ENCODE peak calls at places on chromosomes 16 and 17, in ten cellular contexts. One of them, this sample, is unnamed.

GRCh38 chr17:32120086-32120485 is 22.2 kb upstream of the RHOT1 start:
- DNase-seq in GM13977: no peak
- DNase-seq in PC-9: no peak
- DNase-seq in choroid plexus epithelial cell: no peak
- DNase-seq in colonic mucosa: no peak
- DNase-seq in body of pancreas: no peak
- DNase-seq in AG04450: no peak
- DNase-seq in GM06990: no peak
- DNase-seq in chondrocyte: no peak
- DNase-seq in HFFc6: no peak
- DNase-seq in this sample: no peak

GRCh38 chr17:13395872-13396271 is 205.9 kb downstream of the HS3ST3A1 start:
- DNase-seq in AG04450: no peak
- DNase-seq in chondrocyte: no peak
- DNase-seq in colonic mucosa: no peak
- DNase-seq in choroid plexus epithelial cell: peak; percentile 66
- DNase-seq in PC-9: no peak
- DNase-seq in GM13977: no peak
- DNase-seq in HFFc6: no peak
- DNase-seq in GM06990: no peak
- DNase-seq in body of pancreas: no peak
- DNase-seq in this sample: no peak

GRCh38 chr17:32529604-32530003 is 42.8 kb downstream of the CDK5R1 start:
- DNase-seq in chondrocyte: no peak
- DNase-seq in GM06990: no peak
- DNase-seq in AG04450: no peak
- DNase-seq in GM13977: no peak
- DNase-seq in choroid plexus epithelial cell: peak; percentile 65
- DNase-seq in HFFc6: no peak
- DNase-seq in PC-9: no peak
- DNase-seq in colonic mucosa: no peak
- DNase-seq in body of pancreas: no peak
- DNase-seq in this sample: no peak

GRCh38 chr16:31219154-31219741 is 2.3 kb upstream of the PYDC1 start:
- DNase-seq in choroid plexus epithelial cell: no peak
- DNase-seq in chondrocyte: no peak
- DNase-seq in HFFc6: no peak
- DNase-seq in PC-9: peak; percentile 3
- DNase-seq in colonic mucosa: no peak
- DNase-seq in GM13977: no peak
- DNase-seq in GM06990: no peak
- DNase-seq in body of pancreas: no peak
- DNase-seq in AG04450: no peak
- DNase-seq in this sample: no peak

GRCh38 chr16:48963901-48964615 is 317.6 kb downstream of the CBLN1 start:
- DNase-seq in PC-9: peak; percentile 82
- DNase-seq in HFFc6: peak; percentile 80
- DNase-seq in GM06990: no peak
- DNase-seq in AG04450: peak; percentile 61
- DNase-seq in colonic mucosa: no peak
- DNase-seq in body of pancreas: no peak
- DNase-seq in GM13977: no peak
- DNase-seq in chondrocyte: no peak
- DNase-seq in choroid plexus epithelial cell: peak; percentile 15
- DNase-seq in this sample: no peak

GRCh38 chr17:4175921-4176802 is 33.2 kb downstream of the CYB5D2 start:
- DNase-seq in chondrocyte: peak; percentile 81
- DNase-seq in body of pancreas: no peak
- DNase-seq in choroid plexus epithelial cell: peak; percentile 67
- DNase-seq in GM06990: no peak
- DNase-seq in HFFc6: peak; percentile 53
- DNase-seq in PC-9: no peak
- DNase-seq in AG04450: no peak
- DNase-seq in GM13977: peak; percentile 48
- DNase-seq in colonic mucosa: no peak
- DNase-seq in this sample: peak; percentile 51

GRCh38 chr16:19289805-19290490 is 4.4 kb downstream of the CLEC19A start:
- DNase-seq in AG04450: no peak
- DNase-seq in choroid plexus epithelial cell: no peak
- DNase-seq in HFFc6: no peak
- DNase-seq in colonic mucosa: no peak
- DNase-seq in chondrocyte: no peak
- DNase-seq in body of pancreas: peak; percentile 15
- DNase-seq in PC-9: no peak
- DNase-seq in GM13977: no peak
- DNase-seq in GM06990: no peak
- DNase-seq in this sample: peak; percentile 21

GRCh38 chr17:40097931-40098845 is 2.2 kb downstream of the NR1D1 start:
- DNase-seq in chondrocyte: no peak
- DNase-seq in colonic mucosa: peak; percentile 89
- DNase-seq in PC-9: no peak
- DNase-seq in GM06990: no peak
- DNase-seq in GM13977: no peak
- DNase-seq in choroid plexus epithelial cell: peak; percentile 56
- DNase-seq in HFFc6: peak; percentile 56
- DNase-seq in AG04450: no peak
- DNase-seq in body of pancreas: peak; percentile 95
- DNase-seq in this sample: peak; percentile 91

GRCh38 chr17:63695889-63696288 is 4.0 kb downstream of the LIMD2 start:
- DNase-seq in colonic mucosa: no peak
- DNase-seq in HFFc6: no peak
- DNase-seq in GM06990: no peak
- DNase-seq in AG04450: no peak
- DNase-seq in body of pancreas: no peak
- DNase-seq in choroid plexus epithelial cell: no peak
- DNase-seq in PC-9: no peak
- DNase-seq in chondrocyte: no peak
- DNase-seq in GM13977: no peak
- DNase-seq in this sample: no peak

GRCh38 chr17:63698886-63699637 is 863 bp downstream of the LIMD2 start:
- DNase-seq in GM13977: peak; percentile 90
- DNase-seq in choroid plexus epithelial cell: peak; percentile 67
- DNase-seq in GM06990: peak; percentile 90
- DNase-seq in body of pancreas: peak; percentile 36
- DNase-seq in colonic mucosa: peak; percentile 57
- DNase-seq in HFFc6: no peak
- DNase-seq in AG04450: no peak
- DNase-seq in PC-9: no peak
- DNase-seq in chondrocyte: no peak
- DNase-seq in this sample: no peak

GRCh38 chr17:63698381-63698885 is 1.5 kb downstream of the LIMD2 start:
- DNase-seq in GM06990: peak; percentile 61
- DNase-seq in body of pancreas: no peak
- DNase-seq in AG04450: no peak
- DNase-seq in chondrocyte: no peak
- DNase-seq in choroid plexus epithelial cell: no peak
- DNase-seq in GM13977: no peak
- DNase-seq in HFFc6: no peak
- DNase-seq in colonic mucosa: no peak
- DNase-seq in PC-9: no peak
- DNase-seq in this sample: no peak

GRCh38 chr17:63696381-63696961 is 3.5 kb downstream of the LIMD2 start:
- DNase-seq in body of pancreas: no peak
- DNase-seq in chondrocyte: no peak
- DNase-seq in GM13977: peak; percentile 59
- DNase-seq in choroid plexus epithelial cell: peak; percentile 49
- DNase-seq in GM06990: peak; percentile 46
- DNase-seq in colonic mucosa: no peak
- DNase-seq in AG04450: no peak
- DNase-seq in PC-9: no peak
- DNase-seq in HFFc6: peak; percentile 11
- DNase-seq in this sample: no peak

DNA sequence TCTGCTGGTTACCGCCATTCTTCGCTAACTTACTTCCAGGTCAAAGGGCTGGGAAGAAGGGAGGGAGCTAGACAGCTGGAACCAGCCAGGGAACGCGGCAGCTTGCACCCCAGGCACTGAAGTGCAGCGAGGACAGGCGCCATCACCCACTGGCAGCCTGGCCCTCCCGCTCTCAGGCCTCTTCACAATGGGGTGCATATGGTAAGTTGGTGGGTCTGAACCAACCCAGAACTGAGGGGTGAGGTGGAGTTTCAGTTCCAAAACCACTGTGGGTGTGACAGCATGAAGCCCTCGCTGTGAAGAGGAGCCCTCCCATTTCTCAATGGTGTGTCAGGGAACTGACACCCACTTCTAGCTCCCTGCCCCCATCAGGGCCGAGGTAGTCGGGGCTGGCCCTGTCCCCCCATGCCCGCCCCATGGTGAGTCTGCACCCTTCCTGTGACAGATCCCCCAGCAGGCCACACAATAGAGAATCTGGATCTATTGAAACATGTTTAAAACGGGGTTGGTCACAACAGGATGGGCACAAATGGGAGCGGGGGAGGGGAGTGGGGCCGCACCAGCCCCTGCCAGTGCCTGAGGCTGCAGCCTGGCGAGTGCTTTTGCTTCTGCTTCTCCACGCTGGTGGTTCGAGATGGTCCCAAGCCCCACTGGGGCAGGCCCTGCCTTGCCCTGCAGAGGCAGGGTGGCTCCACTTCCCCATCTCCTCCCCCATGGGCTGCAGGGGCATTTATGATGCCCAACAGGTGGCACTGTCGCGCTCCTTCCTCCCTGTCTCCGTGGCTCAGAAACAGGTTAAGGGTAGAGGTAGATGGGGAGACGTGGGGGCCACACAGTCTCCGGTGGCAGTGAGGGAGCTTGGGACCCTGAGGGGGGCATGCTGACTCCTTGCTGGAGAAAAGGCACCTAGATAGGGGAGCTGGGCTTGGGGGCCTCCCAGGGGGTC is 2.3 kb downstream of the LIMD2 start:
- DNase-seq in HFFc6: no peak
- DNase-seq in chondrocyte: no peak
- DNase-seq in choroid plexus epithelial cell: peak; percentile 47
- DNase-seq in GM06990: peak; percentile 80
- DNase-seq in AG04450: no peak
- DNase-seq in PC-9: no peak
- DNase-seq in GM13977: peak; percentile 76
- DNase-seq in body of pancreas: peak; percentile 65
- DNase-seq in colonic mucosa: peak; percentile 73
- DNase-seq in this sample: peak; percentile 37
- TF ChIP-seq CTCF in HFFc6: peak; percentile 74
- TF ChIP-seq CTCF in chondrocyte: peak; percentile 74
- TF ChIP-seq CTCF in choroid plexus epithelial cell: peak; percentile 66
- TF ChIP-seq CTCF in GM06990: peak; percentile 83
- TF ChIP-seq CTCF in AG04450: peak; percentile 61
- TF ChIP-seq CTCF in PC-9: peak; percentile 60
- TF ChIP-seq CTCF in GM13977: peak; percentile 77
- TF ChIP-seq CTCF in body of pancreas: peak; percentile 50
- TF ChIP-seq CTCF in colonic mucosa: peak; percentile 68
- TF ChIP-seq CTCF in this sample: no peak

GRCh38 chr17:50575581-50576210 is 15.2 kb downstream of the CACNA1G start:
- DNase-seq in chondrocyte: no peak
- DNase-seq in GM06990: no peak
- DNase-seq in GM13977: no peak
- DNase-seq in choroid plexus epithelial cell: no peak
- DNase-seq in PC-9: no peak
- DNase-seq in HFFc6: no peak
- DNase-seq in body of pancreas: no peak
- DNase-seq in colonic mucosa: no peak
- DNase-seq in AG04450: no peak
- DNase-seq in this sample: no peak
- TF ChIP-seq CTCF in chondrocyte: no peak
- TF ChIP-seq CTCF in GM06990: no peak
- TF ChIP-seq CTCF in GM13977: peak; percentile 26
- TF ChIP-seq CTCF in choroid plexus epithelial cell: no peak
- TF ChIP-seq CTCF in PC-9: no peak
- TF ChIP-seq CTCF in HFFc6: peak; percentile 34
- TF ChIP-seq CTCF in body of pancreas: no peak
- TF ChIP-seq CTCF in colonic mucosa: no peak
- TF ChIP-seq CTCF in AG04450: no peak
- TF ChIP-seq CTCF in this sample: no peak

DNA sequence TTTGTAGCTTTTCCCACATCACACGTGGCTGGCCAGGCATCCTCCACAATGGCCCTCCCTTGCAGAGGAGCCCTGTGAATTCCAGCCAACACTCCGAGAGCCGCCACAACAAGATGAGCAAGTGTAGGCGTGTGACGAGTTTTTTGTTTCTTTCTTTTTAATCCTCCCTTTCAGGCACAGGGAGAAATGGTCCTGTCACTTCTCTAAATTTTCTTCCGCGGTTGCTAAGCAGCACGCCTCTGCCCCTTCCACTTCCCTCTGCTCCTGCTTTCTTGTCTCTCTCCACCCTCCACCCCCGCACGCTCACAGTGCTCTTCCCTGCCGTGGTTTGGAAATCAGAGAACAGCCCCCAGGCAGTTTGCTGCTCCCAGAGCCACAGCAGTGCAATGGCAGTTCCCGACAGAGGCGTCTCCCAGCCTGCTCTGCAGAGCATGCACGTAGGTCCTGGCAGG is 68.0 kb upstream of the MRTFB start:
- DNase-seq in body of pancreas: peak; percentile 21
- DNase-seq in AG04450: no peak
- DNase-seq in PC-9: peak; percentile 63
- DNase-seq in colonic mucosa: peak; percentile 28
- DNase-seq in chondrocyte: no peak
- DNase-seq in GM06990: no peak
- DNase-seq in choroid plexus epithelial cell: peak; percentile 57
- DNase-seq in HFFc6: peak; percentile 72
- DNase-seq in GM13977: no peak
- DNase-seq in this sample: peak; percentile 35
- TF ChIP-seq CTCF in body of pancreas: no peak
- TF ChIP-seq CTCF in AG04450: no peak
- TF ChIP-seq CTCF in PC-9: no peak
- TF ChIP-seq CTCF in colonic mucosa: no peak
- TF ChIP-seq CTCF in chondrocyte: no peak
- TF ChIP-seq CTCF in GM06990: no peak
- TF ChIP-seq CTCF in choroid plexus epithelial cell: peak; percentile 25
- TF ChIP-seq CTCF in HFFc6: peak; percentile 16
- TF ChIP-seq CTCF in GM13977: no peak
- TF ChIP-seq CTCF in this sample: peak; percentile 13

DNA sequence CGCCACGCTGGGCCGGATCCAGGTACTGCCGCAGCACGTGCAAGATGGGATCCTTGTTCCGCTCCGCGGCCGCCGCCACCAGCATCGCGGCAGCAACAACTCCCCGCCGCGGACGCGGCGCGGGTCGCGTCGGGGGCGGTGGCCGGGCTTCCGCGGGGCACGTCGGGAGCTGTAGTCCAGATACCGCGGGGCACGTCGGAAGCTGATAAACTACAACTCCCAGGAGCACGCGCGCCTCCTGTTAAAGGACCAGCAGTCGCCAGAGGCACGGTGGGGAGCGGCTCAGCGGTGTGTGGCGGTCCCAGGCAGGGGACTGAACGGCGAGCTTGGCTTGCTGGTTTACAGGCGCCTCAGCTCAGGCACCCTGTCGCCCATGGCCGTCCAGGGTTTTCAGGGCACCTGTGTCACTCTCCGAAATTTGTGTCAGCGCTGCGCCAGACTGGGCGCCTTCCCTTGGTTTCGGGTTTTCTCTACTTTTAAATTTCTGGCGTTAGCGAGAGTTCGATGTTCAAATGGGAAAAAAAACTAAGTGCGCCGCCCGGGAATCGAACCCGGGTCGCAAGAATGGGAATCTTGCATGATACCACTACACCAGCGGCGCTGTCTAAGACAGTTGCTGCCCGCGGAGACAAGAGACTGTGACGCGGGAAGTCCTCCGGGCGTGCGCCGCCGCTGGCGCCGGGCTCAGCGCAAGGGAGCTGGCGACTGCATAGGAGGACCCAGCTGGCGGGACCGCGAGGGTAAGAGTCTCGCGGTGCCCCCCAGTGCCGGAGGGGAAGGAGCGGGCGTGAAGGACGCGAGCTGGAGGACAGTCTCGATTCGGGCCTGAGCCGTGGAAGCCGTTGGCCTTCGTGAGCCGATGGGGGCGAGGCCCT is at the start of gene METTL26:
- DNase-seq in chondrocyte: no peak
- DNase-seq in HFFc6: peak; percentile 92
- DNase-seq in choroid plexus epithelial cell: peak; percentile 95
- DNase-seq in colonic mucosa: peak; percentile 96
- DNase-seq in GM06990: peak; percentile 93
- DNase-seq in body of pancreas: peak; percentile 98
- DNase-seq in PC-9: peak; percentile 85
- DNase-seq in AG04450: peak; percentile 78
- DNase-seq in GM13977: peak; percentile 99
- DNase-seq in this sample: peak; percentile 95
- TF ChIP-seq CTCF in chondrocyte: no peak
- TF ChIP-seq CTCF in HFFc6: peak; percentile 4
- TF ChIP-seq CTCF in choroid plexus epithelial cell: no peak
- TF ChIP-seq CTCF in colonic mucosa: no peak
- TF ChIP-seq CTCF in GM06990: no peak
- TF ChIP-seq CTCF in body of pancreas: no peak
- TF ChIP-seq CTCF in PC-9: no peak
- TF ChIP-seq CTCF in AG04450: no peak
- TF ChIP-seq CTCF in GM13977: no peak
- TF ChIP-seq CTCF in this sample: no peak